ENCODE peak calls at places on chromosome 3, in five cellular contexts. H is stomach, C is tibial artery, F is uterus, W is pancreas. N is an unnamed sample. For H3K4me1, the result is how much of the 10 kb centered on the place peaks cover.

GRCh38 chr3:141875893-141876380 is 506 bp upstream of the ATP1B3 start:
- DNase-seq in H (peak), C (peak), F (no peak), W (no peak), N (peak)

GRCh38 chr3:141499304-141499703 is 12.5 kb downstream of the RASA2 start:
- DNase-seq in H (no peak), C (no peak), F (no peak), W (no peak), N (no peak)

GRCh38 chr3:32443471-32443870 is 51.8 kb downstream of the CMTM7 start:
- DNase-seq in H (no peak), C (no peak), F (no peak), W (no peak), N (no peak)

GRCh38 chr3:161139686-161140085 is 34.5 kb upstream of the B3GALNT1 start:
- DNase-seq in H (no peak), C (no peak), F (no peak), W (no peak), N (no peak)

GRCh38 chr3:192281207-192281880 is 446.0 kb downstream of the FGF12 start:
- DNase-seq in H (no peak), C (no peak), F (no peak), W (no peak), N (no peak)

GRCh38 chr3:129936757-129937156 is 37.8 kb upstream of the TRH start:
- DNase-seq in H (peak), C (no peak), F (peak), W (no peak), N (peak)

GRCh38 chr3:46665763-46666470 is 27.6 kb downstream of the ALS2CL start:
- DNase-seq in H (peak), C (no peak), F (no peak), W (peak), N (no peak)

GRCh38 chr3:50256978-50257890 is 11.7 kb upstream of the SEMA3B start:
- DNase-seq in H (peak), C (no peak), F (no peak), W (peak), N (peak)

GRCh38 chr3:15331606-15332404 is 581 bp downstream of the SH3BP5 start:
- DNase-seq in H (peak), C (peak), F (peak), W (peak), N (no peak)

GRCh38 chr3:29408676-29409075 is 127.8 kb downstream of the RBMS3 start:
- DNase-seq in H (no peak), C (no peak), F (no peak), W (no peak), N (no peak)

GRCh38 chr3:51501833-51502561 is 2.2 kb upstream of the DCAF1 start:
- DNase-seq in H (peak), C (peak), F (peak), W (peak), N (peak)

GRCh38 chr3:126355777-126356372 is 1.3 kb downstream of the KLF15 start:
- DNase-seq in H (peak), C (peak), F (peak), W (peak), N (peak)

GRCh38 chr3:111739241-111739952 is 119.7 kb upstream of the PHLDB2 start:
- DNase-seq in H (peak), C (no peak), F (no peak), W (peak), N (no peak)

GRCh38 chr3:102069211-102069662 is 219.9 kb downstream of the NFKBIZ start:
- DNase-seq in H (no peak), C (no peak), F (no peak), W (no peak), N (no peak)

GRCh38 chr3:106825962-106826605 is 551.2 kb upstream of the CCDC54 start:
- DNase-seq in H (no peak), C (no peak), F (no peak), W (no peak), N (peak)

GRCh38 chr3:105747056-105747455 is 121.8 kb downstream of the CBLB start:
- DNase-seq in H (no peak), C (no peak), F (no peak), W (no peak), N (no peak)
- H3K4me3 ChIP-seq in H (no peak), C (no peak), F (no peak), W (no peak), N (no peak)

GRCh38 chr3:195103623-195104022 is 167.3 kb downstream of the XXYLT1 start:
- DNase-seq in H (no peak), C (no peak), F (no peak), W (no peak), N (no peak)

GRCh38 chr3:195106418-195106906 is 164.5 kb downstream of the XXYLT1 start:
- DNase-seq in H (peak), C (peak), F (peak), W (peak), N (peak)

GRCh38 chr3:195105841-195106417 is 165.0 kb downstream of the XXYLT1 start:
- DNase-seq in H (no peak), C (no peak), F (no peak), W (no peak), N (no peak)

GRCh38 chr3:195104340-195104739 is 166.6 kb downstream of the XXYLT1 start:
- DNase-seq in H (no peak), C (no peak), F (no peak), W (no peak), N (no peak)

GRCh38 chr3:195105389-195105788 is 165.6 kb downstream of the XXYLT1 start:
- DNase-seq in H (no peak), C (no peak), F (no peak), W (no peak), N (no peak)
- H3K4me1 ChIP-seq in H (under half), C (under half), F (under half), W (under half), N (under half)

GRCh38 chr3:137081711-137082110 is 123.9 kb downstream of the IL20RB start:
- DNase-seq in H (no peak), C (no peak), F (no peak), W (no peak), N (no peak)

GRCh38 chr3:137079572-137079971 is 121.8 kb downstream of the IL20RB start:
- DNase-seq in H (no peak), C (no peak), F (no peak), W (no peak), N (no peak)

GRCh38 chr3:137084579-137084978 is 126.8 kb downstream of the IL20RB start:
- DNase-seq in H (no peak), C (no peak), F (no peak), W (no peak), N (no peak)
- H3K4me3 ChIP-seq in H (no peak), C (no peak), F (no peak), W (no peak), N (no peak)

GRCh38 chr3:36905545-36905944 is 39.3 kb downstream of the TRANK1 start:
- DNase-seq in H (no peak), C (no peak), F (no peak), W (no peak), N (no peak)

GRCh38 chr3:36904641-36905040 is 40.2 kb downstream of the TRANK1 start:
- DNase-seq in H (no peak), C (peak), F (no peak), W (no peak), N (no peak)

GRCh38 chr3:36901588-36901987 is 43.3 kb downstream of the TRANK1 start:
- DNase-seq in H (no peak), C (no peak), F (no peak), W (no peak), N (no peak)

GRCh38 chr3:36900474-36901443 is 44.1 kb downstream of the TRANK1 start:
- DNase-seq in H (no peak), C (no peak), F (no peak), W (no peak), N (no peak)

DNA sequence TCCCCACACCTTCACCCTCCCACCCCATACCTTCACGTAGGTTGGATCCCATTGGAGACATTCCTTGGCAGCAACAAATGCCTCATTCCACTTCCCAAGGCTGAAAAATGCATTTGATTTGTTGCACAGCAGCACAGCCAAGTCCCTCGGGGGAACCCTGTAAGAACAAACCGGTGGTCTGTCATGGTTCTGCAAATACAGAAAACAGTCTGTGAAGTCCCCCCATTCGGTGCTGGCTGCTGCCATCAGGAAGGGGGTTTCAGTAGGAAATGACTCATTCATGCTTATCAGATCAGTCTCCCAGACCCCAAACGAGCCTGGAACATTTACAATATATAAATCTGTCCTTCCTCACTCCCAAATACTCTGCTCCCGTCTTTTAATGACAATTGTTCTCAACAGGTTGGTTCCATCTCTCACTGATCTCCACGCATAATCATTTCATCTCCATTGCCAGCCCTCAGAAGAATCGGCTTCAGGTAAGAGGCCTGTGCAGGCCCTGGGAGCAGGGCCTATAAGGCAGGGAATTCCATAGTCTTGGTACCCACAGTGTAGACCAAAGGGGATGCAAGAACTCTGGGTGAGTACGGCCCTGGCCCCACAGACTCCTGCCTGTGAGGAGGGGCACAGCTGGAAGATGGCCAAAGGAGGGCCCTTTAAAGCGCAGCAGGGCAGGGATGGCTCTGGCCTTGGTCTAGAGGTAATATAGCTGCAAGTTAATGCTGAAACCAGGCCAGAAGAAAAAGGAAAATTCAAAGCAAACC is 41.6 kb downstream of the TRANK1 start:
- DNase-seq in H (no peak), C (no peak), F (no peak), W (no peak), N (no peak)
- H3K4me1 ChIP-seq in H (under half), C (under half), F (under half), W (under half), N (under half)

GRCh38 chr3:58164199-58164879 is 46.4 kb downstream of the DNASE1L3 start:
- DNase-seq in H (peak), C (no peak), F (peak), W (peak), N (no peak)
- H3K4me3 ChIP-seq in H (no peak), C (no peak), F (no peak), W (peak), N (no peak)

GRCh38 chr3:56796996-56797395 is 4.8 kb downstream of the ARHGEF3 start:
- DNase-seq in H (no peak), C (no peak), F (no peak), W (no peak), N (no peak)

GRCh38 chr3:56800373-56801150 is 1.2 kb downstream of the ARHGEF3 start:
- DNase-seq in H (peak), C (no peak), F (no peak), W (no peak), N (no peak)

GRCh38 chr3:56801597-56802410 is at the start of gene ARHGEF3:
- DNase-seq in H (peak), C (peak), F (peak), W (peak), N (peak)

GRCh38 chr3:56801151-56801596 is 575 bp downstream of the ARHGEF3 start:
- DNase-seq in H (no peak), C (no peak), F (no peak), W (peak), N (no peak)

DNA sequence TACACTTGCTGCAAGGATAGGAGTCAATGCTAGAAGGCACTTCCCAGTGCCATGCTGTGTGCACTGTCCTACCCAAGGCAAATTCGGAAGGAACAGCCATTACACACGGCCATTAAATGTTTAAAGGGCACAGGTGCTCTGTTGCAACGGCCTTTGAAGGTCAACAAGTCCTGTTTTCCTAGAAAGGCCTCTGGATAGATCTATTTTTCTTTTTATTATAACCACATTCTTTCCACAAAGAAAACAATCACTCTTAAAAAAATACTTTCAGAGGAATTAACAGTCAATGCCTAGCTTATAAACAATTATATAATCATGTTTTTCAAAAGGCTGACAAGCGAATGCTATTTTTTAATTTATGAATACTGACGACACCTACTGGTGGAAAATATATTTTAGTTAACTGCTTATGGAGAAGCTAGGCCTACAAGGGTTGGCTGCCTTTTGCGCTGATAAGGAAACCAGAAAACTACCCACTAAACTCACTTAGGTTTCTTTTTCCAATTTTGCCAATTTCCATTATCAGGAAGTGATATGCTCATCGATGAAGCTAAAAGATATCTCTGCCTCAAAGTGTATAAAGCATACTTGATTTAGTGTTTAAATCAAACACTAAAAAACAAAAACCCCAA is 2.4 kb downstream of the ARHGEF3 start:
- DNase-seq in H (no peak), C (no peak), F (no peak), W (no peak), N (peak)
- H3K4me1 ChIP-seq in H (half or more), C (under half), F (under half), W (under half), N (under half)

GRCh38 chr3:48403533-48404439 is 26.1 kb downstream of the PLXNB1 start:
- DNase-seq in H (peak), C (peak), F (peak), W (peak), N (no peak)
- H3K4me3 ChIP-seq in H (no peak), C (no peak), F (no peak), W (no peak), N (no peak)

DNA sequence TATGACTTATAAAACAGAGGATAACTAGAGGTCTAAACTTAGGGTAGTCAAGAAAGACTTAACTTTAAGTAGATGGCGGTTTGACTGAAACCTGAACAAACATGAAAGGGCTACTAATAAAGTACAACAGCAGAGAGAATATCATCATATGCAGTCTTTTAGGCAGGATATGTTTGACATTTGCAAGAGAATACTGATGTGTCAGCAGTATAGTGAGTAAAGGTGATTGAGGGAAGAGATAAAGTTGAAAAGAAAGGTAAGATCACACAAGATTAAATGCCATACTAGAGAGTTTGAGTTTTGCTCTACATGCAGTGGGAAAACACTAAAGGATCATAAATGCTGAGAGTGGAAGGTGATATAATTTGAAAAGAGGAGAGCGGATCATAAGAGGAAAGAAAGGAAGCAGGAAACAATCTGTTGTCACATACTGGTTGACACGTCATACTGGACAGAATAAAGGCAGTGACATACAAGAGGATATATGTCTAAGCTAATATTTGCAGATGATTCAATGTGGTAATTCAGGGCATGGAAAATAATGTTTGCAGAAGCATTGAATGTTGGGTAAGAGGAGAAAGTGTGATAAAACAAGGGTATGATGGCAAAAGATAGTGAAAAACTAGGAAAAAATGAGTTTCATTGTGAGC is 223.0 kb downstream of the EPHA6 start:
- DNase-seq in H (no peak), C (no peak), F (no peak), W (no peak), N (no peak)
- H3K4me1 ChIP-seq in H (under half), C (under half), F (under half), W (under half), N (under half)

DNA sequence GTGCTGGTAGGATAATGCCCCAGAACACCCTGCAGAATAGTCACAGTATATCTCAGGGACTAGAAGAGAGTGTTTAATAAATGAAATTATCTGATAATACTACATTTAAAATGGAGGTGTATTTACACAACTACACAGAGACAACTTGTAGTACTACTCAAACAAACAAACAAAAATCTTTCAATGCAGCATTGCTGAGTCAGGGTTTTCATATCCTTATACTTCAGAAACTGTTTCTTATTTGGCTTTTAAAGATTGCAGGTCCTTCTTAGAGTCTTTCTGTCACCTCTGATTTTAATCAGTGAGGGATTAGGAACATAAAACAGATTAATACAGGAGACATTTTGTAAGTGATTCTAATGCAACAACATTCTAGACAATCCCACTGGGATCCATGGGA is 57.4 kb downstream of the EPHA3 start:
- DNase-seq in H (no peak), C (no peak), F (no peak), W (no peak), N (no peak)
- H3K4me3 ChIP-seq in H (no peak), C (no peak), F (no peak), W (no peak), N (no peak)

N was measured in HAP-1.